ENCODE peak calls at places on chromosomes 5 and 9, in four cellular contexts. One of them, this sample, is unnamed.

GRCh38 chr9:5549671-5550650 is 39.6 kb downstream of the PDCD1LG2 start:
- ATAC-seq in heart right ventricle: no peak
- ATAC-seq in activated CD8-positive, alpha-beta T cell treated with anti-CD3 and anti-CD28 coated beads for 36 hours: no peak
- ATAC-seq in natural killer cell: no peak
- ATAC-seq in this sample: no peak

GRCh38 chr5:80187691-80188090 is 68.2 kb downstream of the SERINC5 start:
- ATAC-seq in heart right ventricle: no peak
- ATAC-seq in activated CD8-positive, alpha-beta T cell treated with anti-CD3 and anti-CD28 coated beads for 36 hours: no peak
- ATAC-seq in natural killer cell: no peak
- ATAC-seq in this sample: no peak

GRCh38 chr9:99832558-99832864 is 10.8 kb downstream of the NR4A3 start:
- ATAC-seq in heart right ventricle: no peak
- ATAC-seq in activated CD8-positive, alpha-beta T cell treated with anti-CD3 and anti-CD28 coated beads for 36 hours: no peak
- ATAC-seq in natural killer cell: no peak
- ATAC-seq in this sample: no peak

GRCh38 chr9:109574061-109574882 is 76.2 kb upstream of the PTPN3 start:
- ATAC-seq in heart right ventricle: peak; percentile 75
- ATAC-seq in activated CD8-positive, alpha-beta T cell treated with anti-CD3 and anti-CD28 coated beads for 36 hours: no peak
- ATAC-seq in natural killer cell: no peak
- ATAC-seq in this sample: peak; percentile 53

GRCh38 chr5:143652104-143652700 is 159.8 kb upstream of the HMHB1 start:
- ATAC-seq in heart right ventricle: no peak
- ATAC-seq in activated CD8-positive, alpha-beta T cell treated with anti-CD3 and anti-CD28 coated beads for 36 hours: peak; percentile 45
- ATAC-seq in natural killer cell: no peak
- ATAC-seq in this sample: no peak

GRCh38 chr5:55650391-55650790 is 61.7 kb downstream of the SLC38A9 start:
- ATAC-seq in heart right ventricle: no peak
- ATAC-seq in activated CD8-positive, alpha-beta T cell treated with anti-CD3 and anti-CD28 coated beads for 36 hours: peak; percentile 82
- ATAC-seq in natural killer cell: no peak
- ATAC-seq in this sample: no peak

GRCh38 chr9:117189121-117189520 is 225.7 kb downstream of the ASTN2 start:
- ATAC-seq in heart right ventricle: no peak
- ATAC-seq in activated CD8-positive, alpha-beta T cell treated with anti-CD3 and anti-CD28 coated beads for 36 hours: no peak
- ATAC-seq in natural killer cell: no peak
- ATAC-seq in this sample: no peak

GRCh38 chr9:111148994-111149759 is 110.9 kb upstream of the LPAR1 start:
- ATAC-seq in heart right ventricle: peak; percentile 43
- ATAC-seq in activated CD8-positive, alpha-beta T cell treated with anti-CD3 and anti-CD28 coated beads for 36 hours: no peak
- ATAC-seq in natural killer cell: no peak
- ATAC-seq in this sample: peak; percentile 69

GRCh38 chr5:173522518-173522917 is 93.9 kb downstream of the BOD1 start:
- ATAC-seq in heart right ventricle: no peak
- ATAC-seq in activated CD8-positive, alpha-beta T cell treated with anti-CD3 and anti-CD28 coated beads for 36 hours: no peak
- ATAC-seq in natural killer cell: no peak
- ATAC-seq in this sample: no peak

GRCh38 chr9:84822589-84823233 is 153.2 kb downstream of the NTRK2 start:
- ATAC-seq in heart right ventricle: peak; percentile 23
- ATAC-seq in activated CD8-positive, alpha-beta T cell treated with anti-CD3 and anti-CD28 coated beads for 36 hours: no peak
- ATAC-seq in natural killer cell: no peak
- ATAC-seq in this sample: no peak

GRCh38 chr9:131698715-131699053 is 41.2 kb downstream of the RAPGEF1 start:
- ATAC-seq in heart right ventricle: no peak
- ATAC-seq in activated CD8-positive, alpha-beta T cell treated with anti-CD3 and anti-CD28 coated beads for 36 hours: no peak
- ATAC-seq in natural killer cell: no peak
- ATAC-seq in this sample: no peak

GRCh38 chr9:77432053-77432452 is 216.1 kb downstream of the GNA14 start:
- ATAC-seq in heart right ventricle: no peak
- ATAC-seq in activated CD8-positive, alpha-beta T cell treated with anti-CD3 and anti-CD28 coated beads for 36 hours: no peak
- ATAC-seq in natural killer cell: no peak
- ATAC-seq in this sample: no peak

GRCh38 chr5:180085837-180086236 is 14.3 kb upstream of the RNF130 start:
- ATAC-seq in heart right ventricle: no peak
- ATAC-seq in activated CD8-positive, alpha-beta T cell treated with anti-CD3 and anti-CD28 coated beads for 36 hours: no peak
- ATAC-seq in natural killer cell: no peak
- ATAC-seq in this sample: no peak

GRCh38 chr5:131916481-131916880 is 29.0 kb downstream of the MEIKIN start:
- ATAC-seq in heart right ventricle: no peak
- ATAC-seq in activated CD8-positive, alpha-beta T cell treated with anti-CD3 and anti-CD28 coated beads for 36 hours: no peak
- ATAC-seq in natural killer cell: no peak
- ATAC-seq in this sample: no peak

GRCh38 chr5:5486122-5486521 is 63.6 kb downstream of the ICE1 start:
- ATAC-seq in heart right ventricle: no peak
- ATAC-seq in activated CD8-positive, alpha-beta T cell treated with anti-CD3 and anti-CD28 coated beads for 36 hours: no peak
- ATAC-seq in natural killer cell: peak; percentile 71
- ATAC-seq in this sample: no peak

This sample was measured in gastroesophageal sphincter.